ENCODE peak calls at places on chromosomes 3 and 15, in nine cellular contexts. One of them, this sample, is unnamed.

GRCh38 chr3:16243706-16244490 is 20.8 kb downstream of the DPH3 start:
- DNase-seq in astrocyte of the spinal cord: peak
- DNase-seq in left ventricle myocardium inferior: peak
- DNase-seq in tibial artery: no peak
- DNase-seq in fibroblast of lung: peak
- DNase-seq in Panc1: no peak
- DNase-seq in NB4: no peak
- DNase-seq in lower lobe of right lung: no peak
- DNase-seq in hepatocyte: no peak
- DNase-seq in this sample: peak

GRCh38 chr15:78875107-78875914 is 2.6 kb downstream of the MORF4L1 start:
- DNase-seq in astrocyte of the spinal cord: peak
- DNase-seq in left ventricle myocardium inferior: no peak
- DNase-seq in tibial artery: no peak
- DNase-seq in fibroblast of lung: no peak
- DNase-seq in Panc1: no peak
- DNase-seq in NB4: no peak
- DNase-seq in lower lobe of right lung: no peak
- DNase-seq in hepatocyte: no peak
- DNase-seq in this sample: no peak

GRCh38 chr15:47718474-47719440 is 1.5 kb downstream of the SEMA6D start:
- DNase-seq in astrocyte of the spinal cord: peak
- DNase-seq in left ventricle myocardium inferior: no peak
- DNase-seq in tibial artery: peak
- DNase-seq in fibroblast of lung: peak
- DNase-seq in Panc1: no peak
- DNase-seq in NB4: no peak
- DNase-seq in lower lobe of right lung: no peak
- DNase-seq in hepatocyte: peak
- DNase-seq in this sample: peak

GRCh38 chr15:98764296-98764695 is 116.0 kb downstream of the IGF1R start:
- DNase-seq in astrocyte of the spinal cord: no peak
- DNase-seq in left ventricle myocardium inferior: no peak
- DNase-seq in tibial artery: no peak
- DNase-seq in fibroblast of lung: no peak
- DNase-seq in Panc1: no peak
- DNase-seq in NB4: no peak
- DNase-seq in lower lobe of right lung: no peak
- DNase-seq in hepatocyte: no peak
- DNase-seq in this sample: no peak

GRCh38 chr3:122310361-122310760 is 14.7 kb upstream of the CSTA start:
- DNase-seq in astrocyte of the spinal cord: no peak
- DNase-seq in left ventricle myocardium inferior: no peak
- DNase-seq in tibial artery: no peak
- DNase-seq in fibroblast of lung: no peak
- DNase-seq in Panc1: no peak
- DNase-seq in NB4: no peak
- DNase-seq in lower lobe of right lung: no peak
- DNase-seq in hepatocyte: peak
- DNase-seq in this sample: peak

GRCh38 chr3:55235416-55235815 is 251.7 kb downstream of the WNT5A start:
- DNase-seq in astrocyte of the spinal cord: peak
- DNase-seq in left ventricle myocardium inferior: no peak
- DNase-seq in tibial artery: no peak
- DNase-seq in fibroblast of lung: peak
- DNase-seq in Panc1: no peak
- DNase-seq in NB4: no peak
- DNase-seq in lower lobe of right lung: no peak
- DNase-seq in hepatocyte: no peak
- DNase-seq in this sample: no peak

GRCh38 chr3:135197246-135197645 is 402.2 kb downstream of the EPHB1 start:
- DNase-seq in astrocyte of the spinal cord: no peak
- DNase-seq in left ventricle myocardium inferior: no peak
- DNase-seq in tibial artery: no peak
- DNase-seq in fibroblast of lung: peak
- DNase-seq in Panc1: no peak
- DNase-seq in NB4: no peak
- DNase-seq in lower lobe of right lung: no peak
- DNase-seq in hepatocyte: no peak
- DNase-seq in this sample: no peak

GRCh38 chr3:143306419-143306818 is 186.8 kb downstream of the CHST2 start:
- DNase-seq in astrocyte of the spinal cord: no peak
- DNase-seq in left ventricle myocardium inferior: no peak
- DNase-seq in tibial artery: no peak
- DNase-seq in fibroblast of lung: no peak
- DNase-seq in Panc1: no peak
- DNase-seq in NB4: no peak
- DNase-seq in lower lobe of right lung: no peak
- DNase-seq in hepatocyte: peak
- DNase-seq in this sample: peak

GRCh38 chr3:197511853-197512635 is 43.7 kb downstream of the BDH1 start:
- DNase-seq in astrocyte of the spinal cord: no peak
- DNase-seq in left ventricle myocardium inferior: no peak
- DNase-seq in tibial artery: no peak
- DNase-seq in fibroblast of lung: no peak
- DNase-seq in Panc1: no peak
- DNase-seq in NB4: peak
- DNase-seq in lower lobe of right lung: peak
- DNase-seq in hepatocyte: no peak
- DNase-seq in this sample: no peak

GRCh38 chr3:140724856-140725812 is 47.3 kb downstream of the TRIM42 start:
- DNase-seq in astrocyte of the spinal cord: no peak
- DNase-seq in left ventricle myocardium inferior: no peak
- DNase-seq in tibial artery: no peak
- DNase-seq in fibroblast of lung: no peak
- DNase-seq in Panc1: no peak
- DNase-seq in NB4: no peak
- DNase-seq in lower lobe of right lung: no peak
- DNase-seq in hepatocyte: no peak
- DNase-seq in this sample: no peak

GRCh38 chr15:61195116-61196002 is 33.7 kb downstream of the RORA start:
- DNase-seq in astrocyte of the spinal cord: peak
- DNase-seq in left ventricle myocardium inferior: no peak
- DNase-seq in tibial artery: no peak
- DNase-seq in fibroblast of lung: peak
- DNase-seq in Panc1: peak
- DNase-seq in NB4: peak
- DNase-seq in lower lobe of right lung: no peak
- DNase-seq in hepatocyte: peak
- DNase-seq in this sample: peak

GRCh38 chr3:107975529-107976203 is 115.2 kb downstream of the CD47 start:
- DNase-seq in astrocyte of the spinal cord: no peak
- DNase-seq in left ventricle myocardium inferior: no peak
- DNase-seq in tibial artery: no peak
- DNase-seq in fibroblast of lung: no peak
- DNase-seq in Panc1: no peak
- DNase-seq in NB4: no peak
- DNase-seq in lower lobe of right lung: no peak
- DNase-seq in hepatocyte: no peak
- DNase-seq in this sample: no peak

GRCh38 chr3:185094691-185095090 is 58.2 kb downstream of the C3orf70 start:
- DNase-seq in astrocyte of the spinal cord: no peak
- DNase-seq in left ventricle myocardium inferior: no peak
- DNase-seq in tibial artery: no peak
- DNase-seq in fibroblast of lung: no peak
- DNase-seq in Panc1: no peak
- DNase-seq in NB4: no peak
- DNase-seq in lower lobe of right lung: no peak
- DNase-seq in hepatocyte: no peak
- DNase-seq in this sample: no peak

GRCh38 chr15:89367485-89368451 is 33.1 kb upstream of the POLG start:
- DNase-seq in astrocyte of the spinal cord: no peak
- DNase-seq in left ventricle myocardium inferior: no peak
- DNase-seq in tibial artery: no peak
- DNase-seq in fibroblast of lung: no peak
- DNase-seq in Panc1: no peak
- DNase-seq in NB4: no peak
- DNase-seq in lower lobe of right lung: no peak
- DNase-seq in hepatocyte: no peak
- DNase-seq in this sample: peak

GRCh38 chr3:50610181-50610971 is 1.2 kb downstream of the CISH start:
- DNase-seq in astrocyte of the spinal cord: no peak
- DNase-seq in left ventricle myocardium inferior: peak
- DNase-seq in tibial artery: no peak
- DNase-seq in fibroblast of lung: no peak
- DNase-seq in Panc1: no peak
- DNase-seq in NB4: peak
- DNase-seq in lower lobe of right lung: peak
- DNase-seq in hepatocyte: peak
- DNase-seq in this sample: no peak

GRCh38 chr3:76034652-76035051 is 249.3 kb upstream of the ZNF717 start:
- DNase-seq in astrocyte of the spinal cord: no peak
- DNase-seq in left ventricle myocardium inferior: no peak
- DNase-seq in tibial artery: no peak
- DNase-seq in fibroblast of lung: no peak
- DNase-seq in Panc1: no peak
- DNase-seq in NB4: no peak
- DNase-seq in lower lobe of right lung: no peak
- DNase-seq in hepatocyte: no peak
- DNase-seq in this sample: no peak

GRCh38 chr15:82535566-82536408 is 4.5 kb downstream of the RPS17 start:
- DNase-seq in astrocyte of the spinal cord: no peak
- DNase-seq in left ventricle myocardium inferior: no peak
- DNase-seq in tibial artery: no peak
- DNase-seq in fibroblast of lung: no peak
- DNase-seq in Panc1: no peak
- DNase-seq in NB4: peak
- DNase-seq in lower lobe of right lung: no peak
- DNase-seq in hepatocyte: no peak
- DNase-seq in this sample: no peak
- TF ChIP-seq CTCF in astrocyte of the spinal cord: no peak
- TF ChIP-seq CTCF in left ventricle myocardium inferior: no peak
- TF ChIP-seq CTCF in tibial artery: no peak
- TF ChIP-seq CTCF in fibroblast of lung: no peak
- TF ChIP-seq CTCF in Panc1: no peak
- TF ChIP-seq CTCF in NB4: no peak
- TF ChIP-seq CTCF in lower lobe of right lung: no peak
- TF ChIP-seq CTCF in hepatocyte: no peak
- TF ChIP-seq CTCF in this sample: no peak

DNA sequence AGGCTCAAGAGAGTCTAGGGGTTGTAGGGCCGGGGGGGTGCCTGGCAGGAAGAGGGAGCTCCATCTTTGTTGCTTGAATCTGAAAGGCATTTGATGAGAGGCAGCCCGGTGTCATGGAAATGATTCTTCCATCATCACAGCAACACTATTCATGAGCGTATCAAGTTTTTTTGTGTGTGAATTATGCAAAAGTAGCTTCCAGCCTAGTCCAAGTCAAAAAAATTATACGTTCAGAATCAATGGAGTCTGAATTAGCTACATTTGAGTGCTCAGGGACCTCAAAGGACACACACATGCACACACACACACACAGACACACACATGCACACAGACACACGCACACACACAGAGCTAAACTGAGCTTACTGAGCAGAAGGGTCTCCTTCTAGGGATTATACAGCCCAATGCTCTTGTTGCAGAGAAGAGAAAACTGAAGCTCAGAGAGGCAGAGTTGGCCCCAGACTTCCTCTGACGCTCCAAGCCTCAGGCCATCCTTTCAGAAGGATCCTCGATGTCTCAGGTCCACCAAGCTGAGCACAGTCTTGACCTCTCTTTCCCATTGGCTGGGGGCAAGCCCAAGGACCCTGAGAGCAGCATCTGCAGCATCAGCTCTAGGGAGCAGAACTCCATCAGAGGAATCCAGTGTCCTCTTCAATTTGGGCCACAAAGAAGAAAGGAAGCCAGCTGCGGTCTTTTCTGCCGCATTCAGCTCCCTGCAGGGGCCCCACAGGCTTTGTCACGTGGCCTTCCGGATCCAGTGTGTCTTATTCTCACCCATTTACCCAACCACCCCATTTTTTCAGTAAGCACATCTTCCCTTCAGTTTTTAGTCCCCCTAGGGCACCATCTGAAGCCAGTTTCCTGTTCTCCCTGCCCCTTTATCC is 228.0 kb downstream of the UACA start:
- DNase-seq in astrocyte of the spinal cord: no peak
- DNase-seq in left ventricle myocardium inferior: no peak
- DNase-seq in tibial artery: no peak
- DNase-seq in fibroblast of lung: no peak
- DNase-seq in Panc1: no peak
- DNase-seq in NB4: peak
- DNase-seq in lower lobe of right lung: no peak
- DNase-seq in hepatocyte: no peak
- DNase-seq in this sample: no peak
- H3K4me3 ChIP-seq in astrocyte of the spinal cord: no peak
- H3K4me3 ChIP-seq in left ventricle myocardium inferior: no peak
- H3K4me3 ChIP-seq in tibial artery: no peak
- H3K4me3 ChIP-seq in fibroblast of lung: no peak
- H3K4me3 ChIP-seq in Panc1: no peak
- H3K4me3 ChIP-seq in NB4: peak
- H3K4me3 ChIP-seq in lower lobe of right lung: no peak
- H3K4me3 ChIP-seq in hepatocyte: no peak
- H3K4me3 ChIP-seq in this sample: no peak

GRCh38 chr3:124161453-124161852 is 169.5 kb upstream of the ROPN1 start:
- DNase-seq in astrocyte of the spinal cord: no peak
- DNase-seq in left ventricle myocardium inferior: no peak
- DNase-seq in tibial artery: no peak
- DNase-seq in fibroblast of lung: no peak
- DNase-seq in Panc1: no peak
- DNase-seq in NB4: no peak
- DNase-seq in lower lobe of right lung: no peak
- DNase-seq in hepatocyte: no peak
- DNase-seq in this sample: no peak

GRCh38 chr3:124157748-124158147 is 165.8 kb upstream of the ROPN1 start:
- DNase-seq in astrocyte of the spinal cord: no peak
- DNase-seq in left ventricle myocardium inferior: no peak
- DNase-seq in tibial artery: no peak
- DNase-seq in fibroblast of lung: no peak
- DNase-seq in Panc1: no peak
- DNase-seq in NB4: no peak
- DNase-seq in lower lobe of right lung: no peak
- DNase-seq in hepatocyte: no peak
- DNase-seq in this sample: no peak

GRCh38 chr3:124157000-124157712 is 165.2 kb upstream of the ROPN1 start:
- DNase-seq in astrocyte of the spinal cord: no peak
- DNase-seq in left ventricle myocardium inferior: no peak
- DNase-seq in tibial artery: no peak
- DNase-seq in fibroblast of lung: peak
- DNase-seq in Panc1: no peak
- DNase-seq in NB4: no peak
- DNase-seq in lower lobe of right lung: no peak
- DNase-seq in hepatocyte: no peak
- DNase-seq in this sample: no peak

GRCh38 chr3:124163689-124164088 is 171.8 kb upstream of the ROPN1 start:
- DNase-seq in astrocyte of the spinal cord: no peak
- DNase-seq in left ventricle myocardium inferior: no peak
- DNase-seq in tibial artery: no peak
- DNase-seq in fibroblast of lung: no peak
- DNase-seq in Panc1: no peak
- DNase-seq in NB4: no peak
- DNase-seq in lower lobe of right lung: no peak
- DNase-seq in hepatocyte: peak
- DNase-seq in this sample: no peak

GRCh38 chr3:124158174-124158812 is 166.4 kb upstream of the ROPN1 start:
- DNase-seq in astrocyte of the spinal cord: no peak
- DNase-seq in left ventricle myocardium inferior: no peak
- DNase-seq in tibial artery: no peak
- DNase-seq in fibroblast of lung: no peak
- DNase-seq in Panc1: no peak
- DNase-seq in NB4: no peak
- DNase-seq in lower lobe of right lung: no peak
- DNase-seq in hepatocyte: peak
- DNase-seq in this sample: no peak
- TF ChIP-seq CTCF in astrocyte of the spinal cord: no peak
- TF ChIP-seq CTCF in left ventricle myocardium inferior: no peak
- TF ChIP-seq CTCF in tibial artery: no peak
- TF ChIP-seq CTCF in fibroblast of lung: no peak
- TF ChIP-seq CTCF in Panc1: no peak
- TF ChIP-seq CTCF in NB4: no peak
- TF ChIP-seq CTCF in lower lobe of right lung: no peak
- TF ChIP-seq CTCF in hepatocyte: no peak
- TF ChIP-seq CTCF in this sample: no peak

GRCh38 chr3:62577153-62577552 is 203.8 kb upstream of the FEZF2 start:
- DNase-seq in astrocyte of the spinal cord: no peak
- DNase-seq in left ventricle myocardium inferior: no peak
- DNase-seq in tibial artery: no peak
- DNase-seq in fibroblast of lung: no peak
- DNase-seq in Panc1: no peak
- DNase-seq in NB4: no peak
- DNase-seq in lower lobe of right lung: no peak
- DNase-seq in hepatocyte: no peak
- DNase-seq in this sample: peak
- H3K4me3 ChIP-seq in astrocyte of the spinal cord: no peak
- H3K4me3 ChIP-seq in left ventricle myocardium inferior: no peak
- H3K4me3 ChIP-seq in tibial artery: no peak
- H3K4me3 ChIP-seq in fibroblast of lung: no peak
- H3K4me3 ChIP-seq in Panc1: no peak
- H3K4me3 ChIP-seq in NB4: no peak
- H3K4me3 ChIP-seq in lower lobe of right lung: no peak
- H3K4me3 ChIP-seq in hepatocyte: no peak
- H3K4me3 ChIP-seq in this sample: no peak

This sample was measured in epithelial cell of esophagus.